ENCODE peak calls at places on chromosomes 5 and 9, in seven cellular contexts. F is omental fat pad, L is BJ, D is uterus, B is sigmoid colon, X is cardiac muscle cell, M is upper lobe of right lung. T is an unnamed sample.

GRCh38 chr5:2705861-2706260 is 45.6 kb downstream of the IRX2 start:
- DNase-seq in L (no peak), M (no peak), D (no peak), F (no peak), X (no peak), B (peak), T (no peak)

GRCh38 chr5:54717870-54718269 is 200.3 kb downstream of the SNX18 start:
- DNase-seq in L (no peak), X (no peak), B (no peak), D (no peak), F (no peak), M (no peak), T (no peak)

GRCh38 chr5:142421158-142421617 is 96.4 kb upstream of the SPRY4 start:
- DNase-seq in D (no peak), X (no peak), F (no peak), L (no peak), M (no peak), B (no peak), T (no peak)

GRCh38 chr5:10913846-10914245 is 152.8 kb upstream of the DAP start:
- DNase-seq in X (peak), M (no peak), D (no peak), B (no peak), F (no peak), L (peak), T (no peak)

GRCh38 chr9:128782669-128783068 is 4.4 kb upstream of the TBC1D13 start:
- DNase-seq in B (no peak), D (no peak), M (no peak), F (no peak), L (no peak), X (no peak), T (no peak)

GRCh38 chr5:148687427-148687826 is 33.1 kb upstream of the HTR4 start:
- DNase-seq in M (no peak), D (no peak), X (peak), F (no peak), B (no peak), L (no peak), T (no peak)

GRCh38 chr9:98801969-98802371 is 5.5 kb upstream of the GALNT12 start:
- DNase-seq in L (no peak), M (no peak), B (no peak), F (no peak), X (no peak), D (no peak), T (no peak)

GRCh38 chr9:111284703-111285102 is 45.3 kb downstream of the OR2K2 start:
- DNase-seq in M (no peak), F (no peak), X (no peak), B (no peak), D (no peak), L (no peak), T (no peak)

GRCh38 chr5:180595381-180596114 is 4.2 kb upstream of the SCGB3A1 start:
- DNase-seq in B (peak), M (peak), D (no peak), F (no peak), L (no peak), X (no peak), T (no peak)

GRCh38 chr5:104573979-104574709 is 1011.6 kb upstream of the NUDT12 start:
- DNase-seq in X (no peak), M (no peak), B (no peak), F (no peak), L (no peak), D (no peak), T (no peak)

GRCh38 chr5:173010021-173010420 is 26.4 kb downstream of the ATP6V0E1 start:
- DNase-seq in L (no peak), X (no peak), M (no peak), F (no peak), B (no peak), D (no peak), T (no peak)

GRCh38 chr5:136066705-136067271 is 38.0 kb downstream of the TGFBI start:
- DNase-seq in L (no peak), D (peak), M (no peak), X (peak), B (peak), F (no peak), T (no peak)

GRCh38 chr9:3136999-3137675 is 293.2 kb upstream of the PUM3 start:
- DNase-seq in F (no peak), X (peak), M (no peak), L (peak), D (no peak), B (no peak), T (no peak)

GRCh38 chr9:101449071-101449721 is 13.6 kb upstream of the ALDOB start:
- DNase-seq in F (peak), D (peak), B (peak), L (no peak), M (peak), X (peak), T (peak)

DNA sequence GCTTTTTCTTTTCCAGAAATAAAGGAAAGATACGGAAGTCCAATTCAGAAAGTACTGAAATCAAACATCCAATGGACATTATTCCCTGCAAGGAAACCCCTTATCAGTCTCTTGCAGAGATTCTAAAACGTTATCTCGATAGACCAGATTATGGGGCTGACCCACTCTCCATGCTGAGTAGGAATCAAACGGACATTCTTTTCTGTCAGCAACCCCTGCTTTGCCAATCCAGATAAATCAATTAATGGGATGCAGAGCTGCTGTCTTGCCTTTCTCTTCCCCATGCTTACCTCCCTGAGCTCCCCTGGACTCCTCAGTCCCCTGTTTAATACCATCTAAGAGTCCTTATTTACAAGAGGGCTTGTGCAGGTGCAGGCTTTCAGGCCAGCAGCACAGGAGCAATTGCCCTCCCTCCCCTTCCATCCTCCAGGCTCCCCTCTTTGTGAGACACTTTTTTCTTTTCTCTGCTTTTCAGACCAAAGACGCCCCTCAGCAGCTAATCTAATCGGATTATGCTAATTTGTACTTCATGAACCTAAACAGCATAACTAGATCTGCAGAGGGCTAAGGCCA is 14.2 kb downstream of the TAL2 start:
- DNase-seq in L (no peak), X (no peak), D (no peak), B (no peak), F (no peak), M (no peak), T (no peak)
- TF ChIP-seq CTCF in L (no peak), X (no peak), D (no peak), B (no peak), F (no peak), M (no peak), T (no peak)

DNA sequence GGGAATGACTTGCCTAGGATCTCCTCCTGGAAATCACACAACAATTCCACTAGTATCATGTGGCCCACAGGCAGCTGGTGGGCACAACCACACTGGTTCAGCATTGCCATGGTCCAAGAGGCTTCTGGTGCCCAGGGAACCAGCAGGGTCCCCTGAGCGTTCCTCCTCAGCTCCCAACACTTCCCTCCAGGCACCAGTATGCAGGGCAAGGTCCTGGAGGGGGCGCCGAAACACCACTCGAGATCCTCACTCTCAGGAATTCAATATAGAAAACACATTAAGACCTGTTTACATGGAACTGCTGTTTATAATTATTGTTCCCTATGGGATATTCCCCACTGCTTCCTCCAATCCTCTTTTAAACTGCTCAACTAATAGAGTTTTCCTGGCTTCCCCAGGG is 91.9 kb upstream of the GABRP start:
- DNase-seq in F (no peak), L (no peak), D (no peak), B (no peak), X (no peak), M (no peak), T (no peak)
- TF ChIP-seq CTCF in F (no peak), L (no peak), D (no peak), B (no peak), X (no peak), M (no peak), T (no peak)

GRCh38 chr9:19492775-19493173 is 84.0 kb downstream of the ACER2 start:
- DNase-seq in L (no peak), D (no peak), F (no peak), B (no peak), M (no peak), X (no peak), T (no peak)

GRCh38 chr9:19495186-19496028 is 86.6 kb downstream of the ACER2 start:
- DNase-seq in D (no peak), B (no peak), X (no peak), L (no peak), F (no peak), M (no peak), T (no peak)

GRCh38 chr9:19493845-19494244 is 85.0 kb downstream of the ACER2 start:
- DNase-seq in B (no peak), D (no peak), F (no peak), X (no peak), M (no peak), L (no peak), T (no peak)

GRCh38 chr9:19490269-19490668 is 81.5 kb downstream of the ACER2 start:
- DNase-seq in M (no peak), D (no peak), X (no peak), L (no peak), B (no peak), F (no peak), T (no peak)

GRCh38 chr9:19493174-19493811 is 84.5 kb downstream of the ACER2 start:
- DNase-seq in M (no peak), X (peak), F (no peak), D (peak), L (no peak), B (no peak), T (no peak)
- TF ChIP-seq CTCF in M (peak), X (peak), F (no peak), D (peak), L (peak), B (peak), T (no peak)

DNA sequence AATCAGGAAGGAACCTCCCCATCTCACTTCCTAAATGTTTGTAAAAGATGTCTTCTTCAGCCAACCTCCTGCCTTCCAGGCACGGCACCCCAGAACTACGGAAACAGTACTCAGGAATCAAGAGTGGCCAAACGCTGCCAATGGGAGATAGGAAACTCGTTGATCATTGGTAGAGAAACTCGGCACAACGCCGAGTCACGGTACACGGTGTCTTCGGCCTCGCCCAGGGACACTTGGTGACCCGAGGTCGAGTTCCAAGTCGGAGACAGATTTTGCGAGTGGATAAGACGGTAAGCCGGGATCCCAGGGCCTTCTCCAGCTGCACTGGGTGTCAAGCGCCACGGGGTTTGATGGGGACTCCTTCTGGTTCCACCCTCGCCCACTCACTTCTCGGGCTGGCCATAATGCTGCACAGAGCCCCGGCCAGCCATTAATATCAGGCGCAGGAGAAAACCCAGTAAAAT is 343 bp downstream of the KIAA0825 start:
- DNase-seq in D (no peak), L (peak), F (peak), X (peak), B (peak), M (peak), T (no peak)
- TF ChIP-seq CTCF in D (no peak), L (no peak), F (no peak), X (no peak), B (no peak), M (peak), T (no peak)

GRCh38 chr5:177495243-177496060 is 2.0 kb downstream of the PDLIM7 start:
- DNase-seq in D (peak), B (peak), X (peak), F (no peak), L (no peak), M (peak), T (no peak)
- TF ChIP-seq CTCF in D (no peak), B (no peak), X (no peak), F (no peak), L (no peak), M (peak), T (no peak)

DNA sequence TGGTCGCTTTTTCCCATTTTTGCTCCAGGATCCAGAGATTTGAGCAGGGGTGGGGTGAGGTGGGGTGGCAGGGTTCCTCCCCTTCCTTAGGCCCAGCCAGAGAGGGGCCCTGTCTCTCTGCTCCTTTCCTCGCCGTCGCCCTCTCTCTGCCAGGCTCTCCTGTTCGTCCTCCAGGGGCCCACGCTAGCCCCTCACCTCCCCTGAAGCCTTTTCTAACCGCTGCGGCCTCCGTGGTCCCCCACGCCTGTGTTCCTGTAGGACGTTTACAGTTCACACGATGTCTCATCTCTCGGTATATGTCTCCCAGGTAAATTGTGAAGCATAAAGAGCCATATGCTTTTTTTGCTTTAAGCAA is 49.9 kb upstream of the ZNF366 start:
- DNase-seq in B (no peak), M (no peak), D (no peak), X (no peak), F (no peak), L (no peak), T (no peak)
- TF ChIP-seq CTCF in B (no peak), M (no peak), D (no peak), X (no peak), F (no peak), L (no peak), T (no peak)

GRCh38 chr9:127224178-127224882 is 40.2 kb upstream of the GARNL3 start:
- DNase-seq in F (peak), D (peak), L (no peak), X (peak), M (peak), B (peak), T (peak)
- TF ChIP-seq CTCF in F (no peak), D (no peak), L (peak), X (peak), M (peak), B (peak), T (no peak)

T was measured in activated B cell treated with CpG ODN at 0.5 μM for 24 hours.